ENCODE peak calls at places on chromosome 11, in six cellular contexts. O is foreskin fibroblast, P is IMR-90, K is RWPE2, J is AG10803, Z is HFF-Myc. Y is an unnamed sample.
A peak's percentile ranks its signal among the peaks of the same experiment; 100 is the strongest.

GRCh38 chr11:46272816-46273427 is 4.5 kb upstream of the CREB3L1 start:
- DNase-seq in O (peak; percentile 77), P (peak; percentile 76), K (no peak), J (peak; percentile 84), Z (no peak), Y (no peak)

GRCh38 chr11:120929090-120929489 is 94.8 kb upstream of the TBCEL start:
- DNase-seq in O (peak; percentile 52), P (no peak), K (no peak), J (peak; percentile 32), Z (peak; percentile 7), Y (no peak)

GRCh38 chr11:118522571-118523072 is 4.7 kb upstream of the TTC36 start:
- DNase-seq in O (no peak), P (peak; percentile 30), K (no peak), J (peak; percentile 29), Z (no peak), Y (peak; percentile 32)

GRCh38 chr11:2537896-2538855 is 93.4 kb downstream of the KCNQ1 start:
- DNase-seq in O (no peak), P (no peak), K (peak; percentile 33), J (no peak), Z (no peak), Y (no peak)

GRCh38 chr11:95322546-95322945 is 91.5 kb upstream of the SESN3 start:
- DNase-seq in O (no peak), P (peak; percentile 25), K (no peak), J (peak; percentile 71), Z (no peak), Y (no peak)

GRCh38 chr11:94858012-94858705 is 90.0 kb downstream of the AMOTL1 start:
- DNase-seq in O (no peak), P (no peak), K (no peak), J (no peak), Z (no peak), Y (no peak)

GRCh38 chr11:63888170-63889086 is 28.5 kb downstream of the RCOR2 start:
- DNase-seq in O (peak; percentile 60), P (peak; percentile 52), K (peak; percentile 82), J (peak; percentile 64), Z (no peak), Y (peak; percentile 40)

GRCh38 chr11:128908391-128909246 is 17.5 kb downstream of the KCNJ5 start:
- DNase-seq in O (peak; percentile 70), P (peak; percentile 82), K (no peak), J (peak; percentile 66), Z (peak; percentile 33), Y (no peak)

GRCh38 chr11:49208006-49208721 is at the start of gene FOLH1:
- DNase-seq in O (no peak), P (no peak), K (no peak), J (peak; percentile 0), Z (no peak), Y (peak; percentile 36)

GRCh38 chr11:114059984-114060401 is 482 bp downstream of the ZBTB16 start:
- DNase-seq in O (peak; percentile 52), P (no peak), K (no peak), J (no peak), Z (no peak), Y (peak; percentile 16)

GRCh38 chr11:73480677-73481076 is 104.5 kb downstream of the RELT start:
- DNase-seq in O (peak; percentile 20), P (peak; percentile 48), K (no peak), J (peak; percentile 49), Z (no peak), Y (no peak)

GRCh38 chr11:73481626-73482025 is 105.4 kb downstream of the RELT start:
- DNase-seq in O (no peak), P (no peak), K (no peak), J (no peak), Z (no peak), Y (no peak)

GRCh38 chr11:73475549-73475948 is 99.3 kb downstream of the RELT start:
- DNase-seq in O (no peak), P (no peak), K (no peak), J (no peak), Z (no peak), Y (no peak)

GRCh38 chr11:73477518-73477917 is 101.3 kb downstream of the RELT start:
- DNase-seq in O (no peak), P (no peak), K (no peak), J (no peak), Z (no peak), Y (no peak)

DNA sequence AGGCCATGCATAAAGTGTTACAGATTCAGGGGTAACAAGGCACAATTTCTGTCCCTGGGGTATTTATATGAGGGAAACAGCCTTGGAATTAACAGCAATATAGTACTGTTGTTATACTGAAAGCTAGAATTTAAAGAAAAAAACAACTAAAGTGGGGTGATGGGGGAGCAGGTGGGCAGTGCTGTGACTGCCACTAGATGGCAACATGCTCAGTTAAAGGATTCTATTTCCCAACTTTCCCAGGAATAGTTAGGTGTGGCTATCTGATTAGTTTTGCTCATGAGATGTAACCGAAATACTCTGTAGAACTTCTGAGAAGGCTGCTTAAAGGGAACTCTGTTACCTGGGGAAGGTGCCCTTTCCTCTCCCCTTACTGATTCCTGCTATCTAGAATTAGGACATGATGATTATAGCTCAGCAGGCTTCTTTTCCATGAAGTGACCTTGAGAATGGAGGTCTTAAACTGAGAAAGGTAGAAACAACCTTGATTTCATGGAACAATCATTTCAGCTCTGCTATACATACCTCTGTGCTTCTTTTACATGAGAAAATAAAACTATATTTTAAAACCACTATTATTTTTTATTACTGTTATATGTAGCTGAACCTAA is 102.6 kb downstream of the RELT start:
- DNase-seq in O (peak; percentile 16), P (peak; percentile 42), K (no peak), J (peak; percentile 37), Z (no peak), Y (peak; percentile 20)
- TF ChIP-seq CTCF in O (peak; percentile 94), P (peak; percentile 74), K (peak; percentile 89), J (peak; percentile 91), Z (peak; percentile 91), Y (peak; percentile 73)

GRCh38 chr11:103939694-103940093 is 96.7 kb upstream of the DDI1 start:
- DNase-seq in O (no peak), P (no peak), K (no peak), J (no peak), Z (no peak), Y (no peak)
- TF ChIP-seq CTCF in O (no peak), P (no peak), K (no peak), J (no peak), Z (no peak), Y (no peak)

GRCh38 chr11:11400635-11401232 is 47.7 kb upstream of the CSNK2A3 start:
- DNase-seq in O (no peak), P (no peak), K (no peak), J (no peak), Z (no peak), Y (peak; percentile 35)
- TF ChIP-seq CTCF in O (no peak), P (peak; percentile 13), K (no peak), J (no peak), Z (peak; percentile 38), Y (peak; percentile 18)

DNA sequence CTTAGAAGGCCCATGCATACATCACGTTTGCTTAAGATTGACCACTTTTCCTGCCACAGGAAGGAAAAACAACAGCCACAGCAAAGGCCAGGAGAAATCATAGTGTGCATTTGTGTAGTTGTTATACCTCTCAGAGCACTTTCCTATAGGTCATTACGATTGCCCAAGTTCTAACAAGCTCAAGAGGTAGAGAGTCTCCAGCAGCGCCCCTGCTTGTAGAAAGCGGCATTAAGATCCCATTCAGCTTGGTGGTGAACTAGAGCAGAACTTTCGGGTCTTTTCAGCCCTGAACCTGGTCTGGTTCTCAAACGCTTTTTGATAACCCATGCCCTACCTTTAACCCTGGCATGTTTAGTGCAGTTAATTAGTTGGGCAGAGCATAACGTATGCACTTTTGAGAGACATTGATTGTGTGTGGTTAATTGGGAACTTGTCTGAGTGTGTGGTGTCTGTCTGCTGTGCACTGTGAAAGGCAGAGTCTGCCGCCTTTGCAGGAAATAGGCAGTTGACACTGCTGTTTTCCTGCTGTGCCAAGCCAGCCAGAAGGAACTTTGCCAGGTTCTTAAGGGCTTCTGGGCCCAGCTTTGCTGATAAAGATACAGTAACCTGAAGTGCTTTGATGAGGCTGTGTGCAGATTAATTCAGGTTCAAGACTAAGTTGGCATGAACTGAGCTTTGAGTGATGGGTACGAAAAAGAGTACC is 109.9 kb upstream of the CLMP start:
- DNase-seq in O (no peak), P (no peak), K (no peak), J (no peak), Z (no peak), Y (no peak)
- TF ChIP-seq CTCF in O (no peak), P (no peak), K (no peak), J (no peak), Z (no peak), Y (no peak)

DNA sequence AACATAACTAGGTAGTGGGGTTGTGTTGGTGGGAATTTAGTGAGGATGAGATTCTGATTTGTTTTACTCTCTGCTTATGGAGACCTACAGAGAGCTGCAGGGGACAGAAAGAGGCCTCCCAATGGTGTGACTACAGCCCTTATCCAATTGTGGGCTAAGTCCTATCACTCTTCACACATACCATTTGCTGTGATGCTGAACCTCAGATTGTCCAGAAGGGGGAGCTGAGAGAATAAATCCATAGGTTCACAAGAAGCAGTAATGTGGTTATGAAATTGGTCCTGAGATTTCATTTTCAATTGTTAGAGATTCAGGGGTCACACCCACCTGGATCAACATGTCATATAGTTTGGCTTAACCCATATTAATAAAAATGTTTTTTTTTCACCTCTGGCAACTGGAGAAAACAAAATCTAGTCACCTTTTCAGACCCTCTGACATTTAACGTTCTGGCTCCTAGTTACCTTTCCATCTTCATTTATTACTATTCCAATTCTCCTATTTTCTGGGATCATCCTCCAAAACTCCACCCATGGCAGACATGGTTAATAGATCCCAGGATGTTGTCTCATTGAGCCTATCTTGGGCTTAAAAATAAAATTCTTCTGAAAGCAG is 53.3 kb upstream of the PTPN5 start:
- DNase-seq in O (peak; percentile 7), P (peak; percentile 33), K (no peak), J (peak; percentile 42), Z (peak; percentile 12), Y (no peak)
- TF ChIP-seq CTCF in O (peak; percentile 72), P (peak; percentile 48), K (peak; percentile 82), J (peak; percentile 80), Z (peak; percentile 69), Y (peak; percentile 66)

GRCh38 chr11:67634366-67635230 is 4.9 kb upstream of the NUDT8 start:
- DNase-seq in O (no peak), P (no peak), K (peak; percentile 30), J (no peak), Z (no peak), Y (no peak)

GRCh38 chr11:67632982-67633755 is 3.4 kb upstream of the NUDT8 start:
- DNase-seq in O (no peak), P (no peak), K (peak; percentile 61), J (no peak), Z (no peak), Y (no peak)

GRCh38 chr11:67632175-67632981 is 2.6 kb upstream of the NUDT8 start:
- DNase-seq in O (no peak), P (no peak), K (peak; percentile 56), J (no peak), Z (no peak), Y (no peak)

GRCh38 chr11:67635231-67635521 is 4.4 kb downstream of the TBX10 start:
- DNase-seq in O (no peak), P (no peak), K (no peak), J (no peak), Z (no peak), Y (no peak)

GRCh38 chr11:67633758-67634365 is 4.1 kb upstream of the NUDT8 start:
- DNase-seq in O (no peak), P (no peak), K (peak; percentile 39), J (no peak), Z (no peak), Y (no peak)
- TF ChIP-seq CTCF in O (no peak), P (no peak), K (no peak), J (no peak), Z (no peak), Y (no peak)

GRCh38 chr11:124746621-124747243 is 5.3 kb downstream of the VSIG2 start:
- DNase-seq in O (peak; percentile 80), P (peak; percentile 72), K (no peak), J (peak; percentile 69), Z (peak; percentile 9), Y (peak; percentile 75)
- TF ChIP-seq CTCF in O (peak; percentile 63), P (peak; percentile 57), K (peak; percentile 36), J (peak; percentile 63), Z (peak; percentile 41), Y (no peak)

GRCh38 chr11:28674432-28675076 is 566.4 kb downstream of the METTL15 start:
- DNase-seq in O (peak; percentile 83), P (peak; percentile 67), K (no peak), J (peak; percentile 97), Z (peak; percentile 95), Y (peak; percentile 37)
- TF ChIP-seq CTCF in O (peak; percentile 54), P (peak; percentile 32), K (peak; percentile 28), J (peak; percentile 59), Z (peak; percentile 83), Y (no peak)